ENCODE peak calls at places on chromosomes 6 and 20, in ten cellular contexts. One of them, this sample, is unnamed.

GRCh38 chr20:37342231-37343177 is 3.4 kb upstream of the SRC start:
- DNase-seq in pancreas: no peak
- DNase-seq in fibroblast of mammary gland: no peak
- DNase-seq in heart right ventricle: no peak
- DNase-seq in AG10803: no peak
- DNase-seq in natural killer cell: no peak
- DNase-seq in choroid plexus epithelial cell: no peak
- DNase-seq in uterus: no peak
- DNase-seq in cardiac muscle cell: no peak
- DNase-seq in neural progenitor cell: peak; percentile 26
- DNase-seq in this sample: no peak

GRCh38 chr6:53496797-53497196 is 48.1 kb downstream of the GCLC start:
- DNase-seq in pancreas: no peak
- DNase-seq in fibroblast of mammary gland: peak; percentile 83
- DNase-seq in heart right ventricle: no peak
- DNase-seq in AG10803: peak; percentile 86
- DNase-seq in natural killer cell: no peak
- DNase-seq in choroid plexus epithelial cell: peak; percentile 96
- DNase-seq in uterus: no peak
- DNase-seq in cardiac muscle cell: no peak
- DNase-seq in neural progenitor cell: no peak
- DNase-seq in this sample: no peak

GRCh38 chr6:52649521-52649920 is 21.4 kb upstream of the TMEM14A start:
- DNase-seq in pancreas: no peak
- DNase-seq in fibroblast of mammary gland: peak; percentile 76
- DNase-seq in heart right ventricle: no peak
- DNase-seq in AG10803: peak; percentile 21
- DNase-seq in natural killer cell: no peak
- DNase-seq in choroid plexus epithelial cell: no peak
- DNase-seq in uterus: no peak
- DNase-seq in cardiac muscle cell: no peak
- DNase-seq in neural progenitor cell: no peak
- DNase-seq in this sample: no peak

GRCh38 chr6:54847799-54848597 is 1.4 kb downstream of the FAM83B start:
- DNase-seq in pancreas: no peak
- DNase-seq in fibroblast of mammary gland: peak; percentile 38
- DNase-seq in heart right ventricle: no peak
- DNase-seq in AG10803: peak; percentile 31
- DNase-seq in natural killer cell: no peak
- DNase-seq in choroid plexus epithelial cell: peak; percentile 25
- DNase-seq in uterus: no peak
- DNase-seq in cardiac muscle cell: no peak
- DNase-seq in neural progenitor cell: no peak
- DNase-seq in this sample: no peak

GRCh38 chr20:5945963-5946362 is 4.4 kb downstream of the TRMT6 start:
- DNase-seq in pancreas: no peak
- DNase-seq in fibroblast of mammary gland: peak; percentile 95
- DNase-seq in heart right ventricle: no peak
- DNase-seq in AG10803: peak; percentile 16
- DNase-seq in natural killer cell: no peak
- DNase-seq in choroid plexus epithelial cell: peak; percentile 60
- DNase-seq in uterus: no peak
- DNase-seq in cardiac muscle cell: no peak
- DNase-seq in neural progenitor cell: no peak
- DNase-seq in this sample: no peak

GRCh38 chr6:106739387-106739786 is 110.0 kb downstream of the QRSL1 start:
- DNase-seq in pancreas: peak; percentile 90
- DNase-seq in fibroblast of mammary gland: no peak
- DNase-seq in heart right ventricle: peak; percentile 75
- DNase-seq in AG10803: peak; percentile 17
- DNase-seq in natural killer cell: no peak
- DNase-seq in choroid plexus epithelial cell: no peak
- DNase-seq in uterus: no peak
- DNase-seq in cardiac muscle cell: no peak
- DNase-seq in neural progenitor cell: no peak
- DNase-seq in this sample: no peak

GRCh38 chr6:130421567-130421966 is 55.8 kb downstream of the TMEM200A start:
- DNase-seq in pancreas: no peak
- DNase-seq in fibroblast of mammary gland: peak; percentile 88
- DNase-seq in heart right ventricle: no peak
- DNase-seq in AG10803: peak; percentile 75
- DNase-seq in natural killer cell: no peak
- DNase-seq in choroid plexus epithelial cell: peak; percentile 88
- DNase-seq in uterus: no peak
- DNase-seq in cardiac muscle cell: no peak
- DNase-seq in neural progenitor cell: no peak
- DNase-seq in this sample: no peak

GRCh38 chr6:151154418-151154817 is 85.3 kb upstream of the AKAP12 start:
- DNase-seq in pancreas: peak; percentile 26
- DNase-seq in fibroblast of mammary gland: peak; percentile 25
- DNase-seq in heart right ventricle: peak; percentile 46
- DNase-seq in AG10803: no peak
- DNase-seq in natural killer cell: no peak
- DNase-seq in choroid plexus epithelial cell: peak; percentile 71
- DNase-seq in uterus: no peak
- DNase-seq in cardiac muscle cell: peak; percentile 34
- DNase-seq in neural progenitor cell: no peak
- DNase-seq in this sample: no peak

GRCh38 chr20:38970302-38970701 is 8.2 kb downstream of the DHX35 start:
- DNase-seq in pancreas: no peak
- DNase-seq in fibroblast of mammary gland: peak; percentile 73
- DNase-seq in heart right ventricle: no peak
- DNase-seq in AG10803: peak; percentile 81
- DNase-seq in natural killer cell: no peak
- DNase-seq in choroid plexus epithelial cell: peak; percentile 70
- DNase-seq in uterus: no peak
- DNase-seq in cardiac muscle cell: no peak
- DNase-seq in neural progenitor cell: no peak
- DNase-seq in this sample: no peak

GRCh38 chr6:96520039-96520850 is 1.4 kb upstream of the UFL1 start:
- DNase-seq in pancreas: peak; percentile 63
- DNase-seq in fibroblast of mammary gland: peak; percentile 15
- DNase-seq in heart right ventricle: no peak
- DNase-seq in AG10803: no peak
- DNase-seq in natural killer cell: no peak
- DNase-seq in choroid plexus epithelial cell: peak; percentile 50
- DNase-seq in uterus: no peak
- DNase-seq in cardiac muscle cell: no peak
- DNase-seq in neural progenitor cell: no peak
- DNase-seq in this sample: no peak

GRCh38 chr6:30470968-30471367 is 18.3 kb upstream of the HLA-E start:
- DNase-seq in pancreas: no peak
- DNase-seq in fibroblast of mammary gland: no peak
- DNase-seq in heart right ventricle: no peak
- DNase-seq in AG10803: no peak
- DNase-seq in natural killer cell: no peak
- DNase-seq in choroid plexus epithelial cell: peak; percentile 41
- DNase-seq in uterus: no peak
- DNase-seq in cardiac muscle cell: no peak
- DNase-seq in neural progenitor cell: no peak
- DNase-seq in this sample: no peak

GRCh38 chr20:51050636-51051035 is 27.7 kb upstream of the KCNG1 start:
- DNase-seq in pancreas: no peak
- DNase-seq in fibroblast of mammary gland: no peak
- DNase-seq in heart right ventricle: no peak
- DNase-seq in AG10803: no peak
- DNase-seq in natural killer cell: no peak
- DNase-seq in choroid plexus epithelial cell: peak; percentile 11
- DNase-seq in uterus: no peak
- DNase-seq in cardiac muscle cell: no peak
- DNase-seq in neural progenitor cell: peak; percentile 39
- DNase-seq in this sample: no peak

GRCh38 chr6:34563513-34563870 is 7.4 kb upstream of the SPDEF start:
- DNase-seq in pancreas: no peak
- DNase-seq in fibroblast of mammary gland: no peak
- DNase-seq in heart right ventricle: no peak
- DNase-seq in AG10803: no peak
- DNase-seq in natural killer cell: no peak
- DNase-seq in choroid plexus epithelial cell: no peak
- DNase-seq in uterus: no peak
- DNase-seq in cardiac muscle cell: no peak
- DNase-seq in neural progenitor cell: no peak
- DNase-seq in this sample: no peak
- TF ChIP-seq CTCF in pancreas: no peak
- TF ChIP-seq CTCF in fibroblast of mammary gland: no peak
- TF ChIP-seq CTCF in heart right ventricle: no peak
- TF ChIP-seq CTCF in AG10803: no peak
- TF ChIP-seq CTCF in natural killer cell: no peak
- TF ChIP-seq CTCF in choroid plexus epithelial cell: no peak
- TF ChIP-seq CTCF in uterus: no peak
- TF ChIP-seq CTCF in cardiac muscle cell: no peak
- TF ChIP-seq CTCF in neural progenitor cell: no peak
- TF ChIP-seq CTCF in this sample: no peak

GRCh38 chr20:48447456-48447855 is 380.3 kb downstream of the PREX1 start:
- DNase-seq in pancreas: no peak
- DNase-seq in fibroblast of mammary gland: no peak
- DNase-seq in heart right ventricle: no peak
- DNase-seq in AG10803: no peak
- DNase-seq in natural killer cell: no peak
- DNase-seq in choroid plexus epithelial cell: no peak
- DNase-seq in uterus: no peak
- DNase-seq in cardiac muscle cell: no peak
- DNase-seq in neural progenitor cell: no peak
- DNase-seq in this sample: no peak

GRCh38 chr20:48453477-48454093 is 374.2 kb downstream of the PREX1 start:
- DNase-seq in pancreas: no peak
- DNase-seq in fibroblast of mammary gland: no peak
- DNase-seq in heart right ventricle: no peak
- DNase-seq in AG10803: no peak
- DNase-seq in natural killer cell: no peak
- DNase-seq in choroid plexus epithelial cell: no peak
- DNase-seq in uterus: no peak
- DNase-seq in cardiac muscle cell: no peak
- DNase-seq in neural progenitor cell: no peak
- DNase-seq in this sample: no peak

GRCh38 chr20:48448601-48449384 is 379.0 kb downstream of the PREX1 start:
- DNase-seq in pancreas: no peak
- DNase-seq in fibroblast of mammary gland: no peak
- DNase-seq in heart right ventricle: no peak
- DNase-seq in AG10803: no peak
- DNase-seq in natural killer cell: no peak
- DNase-seq in choroid plexus epithelial cell: no peak
- DNase-seq in uterus: no peak
- DNase-seq in cardiac muscle cell: no peak
- DNase-seq in neural progenitor cell: no peak
- DNase-seq in this sample: no peak

GRCh38 chr20:48454721-48455490 is 372.9 kb downstream of the PREX1 start:
- DNase-seq in pancreas: no peak
- DNase-seq in fibroblast of mammary gland: no peak
- DNase-seq in heart right ventricle: no peak
- DNase-seq in AG10803: no peak
- DNase-seq in natural killer cell: no peak
- DNase-seq in choroid plexus epithelial cell: no peak
- DNase-seq in uterus: no peak
- DNase-seq in cardiac muscle cell: no peak
- DNase-seq in neural progenitor cell: no peak
- DNase-seq in this sample: no peak

DNA sequence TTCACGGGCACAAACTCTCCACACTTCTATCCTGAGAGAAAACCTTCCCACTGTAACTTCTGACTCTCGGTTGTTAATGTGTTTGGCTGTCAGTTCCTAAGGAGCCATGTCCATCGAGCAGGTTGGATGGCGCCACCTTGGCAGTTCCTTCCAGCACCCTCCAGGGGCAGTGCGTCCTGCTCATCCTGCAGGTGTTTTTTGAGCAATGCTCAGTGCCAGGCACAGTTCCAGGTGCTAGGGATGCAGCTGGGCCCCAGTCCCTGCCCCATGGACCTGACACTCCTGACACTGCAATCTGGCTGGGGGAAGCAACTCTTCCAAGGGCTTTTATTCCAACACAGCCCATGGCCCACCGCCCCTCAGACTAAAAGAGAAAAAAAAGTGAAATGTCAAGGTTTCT is 376.4 kb downstream of the PREX1 start:
- DNase-seq in pancreas: no peak
- DNase-seq in fibroblast of mammary gland: no peak
- DNase-seq in heart right ventricle: no peak
- DNase-seq in AG10803: no peak
- DNase-seq in natural killer cell: no peak
- DNase-seq in choroid plexus epithelial cell: no peak
- DNase-seq in uterus: no peak
- DNase-seq in cardiac muscle cell: no peak
- DNase-seq in neural progenitor cell: no peak
- DNase-seq in this sample: no peak
- TF ChIP-seq CTCF in pancreas: no peak
- TF ChIP-seq CTCF in fibroblast of mammary gland: no peak
- TF ChIP-seq CTCF in heart right ventricle: no peak
- TF ChIP-seq CTCF in AG10803: no peak
- TF ChIP-seq CTCF in natural killer cell: no peak
- TF ChIP-seq CTCF in choroid plexus epithelial cell: no peak
- TF ChIP-seq CTCF in uterus: no peak
- TF ChIP-seq CTCF in cardiac muscle cell: no peak
- TF ChIP-seq CTCF in neural progenitor cell: no peak
- TF ChIP-seq CTCF in this sample: no peak

GRCh38 chr6:64220776-64221175 is 585.2 kb downstream of the PHF3 start:
- DNase-seq in pancreas: no peak
- DNase-seq in fibroblast of mammary gland: peak; percentile 15
- DNase-seq in heart right ventricle: no peak
- DNase-seq in AG10803: no peak
- DNase-seq in natural killer cell: no peak
- DNase-seq in choroid plexus epithelial cell: no peak
- DNase-seq in uterus: no peak
- DNase-seq in cardiac muscle cell: no peak
- DNase-seq in neural progenitor cell: no peak
- DNase-seq in this sample: no peak
- TF ChIP-seq CTCF in pancreas: no peak
- TF ChIP-seq CTCF in fibroblast of mammary gland: no peak
- TF ChIP-seq CTCF in heart right ventricle: no peak
- TF ChIP-seq CTCF in AG10803: no peak
- TF ChIP-seq CTCF in natural killer cell: no peak
- TF ChIP-seq CTCF in choroid plexus epithelial cell: no peak
- TF ChIP-seq CTCF in uterus: no peak
- TF ChIP-seq CTCF in cardiac muscle cell: no peak
- TF ChIP-seq CTCF in neural progenitor cell: no peak
- TF ChIP-seq CTCF in this sample: no peak

GRCh38 chr6:25714765-25715164 is 39.8 kb upstream of the SLC17A4 start:
- DNase-seq in pancreas: no peak
- DNase-seq in fibroblast of mammary gland: no peak
- DNase-seq in heart right ventricle: no peak
- DNase-seq in AG10803: no peak
- DNase-seq in natural killer cell: no peak
- DNase-seq in choroid plexus epithelial cell: no peak
- DNase-seq in uterus: no peak
- DNase-seq in cardiac muscle cell: no peak
- DNase-seq in neural progenitor cell: no peak
- DNase-seq in this sample: no peak

GRCh38 chr6:25715794-25716193 is 38.7 kb upstream of the SLC17A4 start:
- DNase-seq in pancreas: no peak
- DNase-seq in fibroblast of mammary gland: no peak
- DNase-seq in heart right ventricle: no peak
- DNase-seq in AG10803: no peak
- DNase-seq in natural killer cell: no peak
- DNase-seq in choroid plexus epithelial cell: no peak
- DNase-seq in uterus: no peak
- DNase-seq in cardiac muscle cell: no peak
- DNase-seq in neural progenitor cell: no peak
- DNase-seq in this sample: no peak

GRCh38 chr6:25713802-25714201 is 40.7 kb upstream of the SLC17A4 start:
- DNase-seq in pancreas: no peak
- DNase-seq in fibroblast of mammary gland: peak; percentile 2
- DNase-seq in heart right ventricle: no peak
- DNase-seq in AG10803: no peak
- DNase-seq in natural killer cell: no peak
- DNase-seq in choroid plexus epithelial cell: no peak
- DNase-seq in uterus: no peak
- DNase-seq in cardiac muscle cell: no peak
- DNase-seq in neural progenitor cell: no peak
- DNase-seq in this sample: no peak

GRCh38 chr6:25717856-25718740 is 36.4 kb upstream of the SLC17A4 start:
- DNase-seq in pancreas: no peak
- DNase-seq in fibroblast of mammary gland: peak; percentile 40
- DNase-seq in heart right ventricle: no peak
- DNase-seq in AG10803: peak; percentile 26
- DNase-seq in natural killer cell: no peak
- DNase-seq in choroid plexus epithelial cell: peak; percentile 56
- DNase-seq in uterus: no peak
- DNase-seq in cardiac muscle cell: peak; percentile 63
- DNase-seq in neural progenitor cell: peak; percentile 38
- DNase-seq in this sample: peak; percentile 31
- TF ChIP-seq CTCF in pancreas: no peak
- TF ChIP-seq CTCF in fibroblast of mammary gland: peak; percentile 59
- TF ChIP-seq CTCF in heart right ventricle: peak; percentile 67
- TF ChIP-seq CTCF in AG10803: peak; percentile 63
- TF ChIP-seq CTCF in natural killer cell: peak; percentile 40
- TF ChIP-seq CTCF in choroid plexus epithelial cell: peak; percentile 65
- TF ChIP-seq CTCF in uterus: peak; percentile 21
- TF ChIP-seq CTCF in cardiac muscle cell: peak; percentile 67
- TF ChIP-seq CTCF in neural progenitor cell: peak; percentile 78
- TF ChIP-seq CTCF in this sample: peak; percentile 49

This sample was measured in GM10248.